ENCODE peak calls at places on chromosomes 13 and 19, in seven cellular contexts. M is AG04449, J is NCI-H2081, P is brain microvascular endothelial cell, Q is left cardiac atrium, C is cardiac fibroblast, K is psoas muscle. F is an unnamed sample.

GRCh38 chr19:40567040-40567749 is 9.5 kb upstream of the SHKBP1 start:
- DNase-seq in M (no peak), J (no peak), P (no peak), Q (no peak), C (peak), K (no peak), F (no peak)

GRCh38 chr13:112588490-112589297 is 741 bp upstream of the TUBGCP3 start:
- DNase-seq in M (no peak), J (no peak), P (no peak), Q (no peak), C (no peak), K (peak), F (no peak)

GRCh38 chr19:40933025-40933424 is 51.0 kb upstream of the CYP2A7 start:
- DNase-seq in M (no peak), J (no peak), P (no peak), Q (no peak), C (peak), K (no peak), F (no peak)

GRCh38 chr19:42290523-42291436 is 11.2 kb upstream of the PRR19 start:
- DNase-seq in M (no peak), J (no peak), P (no peak), Q (no peak), C (no peak), K (peak), F (peak)

GRCh38 chr13:113845723-113846638 is 17.9 kb downstream of the GAS6 start:
- DNase-seq in M (no peak), J (no peak), P (no peak), Q (peak), C (no peak), K (no peak), F (no peak)

GRCh38 chr19:55581145-55581827 is 638 bp upstream of the ZNF579 start:
- DNase-seq in M (no peak), J (no peak), P (no peak), Q (no peak), C (no peak), K (no peak), F (peak)

GRCh38 chr19:48556163-48556562 is 4.2 kb downstream of the SULT2B1 start:
- DNase-seq in M (no peak), J (no peak), P (peak), Q (no peak), C (peak), K (no peak), F (no peak)

GRCh38 chr19:7356899-7357627 is 8.3 kb downstream of the ARHGEF18 start:
- DNase-seq in M (no peak), J (no peak), P (no peak), Q (no peak), C (no peak), K (peak), F (no peak)

GRCh38 chr13:44199627-44200207 is 173.9 kb upstream of the SERP2 start:
- DNase-seq in M (no peak), J (peak), P (no peak), Q (no peak), C (no peak), K (peak), F (no peak)

GRCh38 chr13:96822900-96823299 is 171.4 kb downstream of the OXGR1 start:
- DNase-seq in M (no peak), J (peak), P (no peak), Q (no peak), C (peak), K (no peak), F (peak)

GRCh38 chr19:44951179-44952159 is 3.7 kb upstream of the CLPTM1 start:
- DNase-seq in M (peak), J (peak), P (peak), Q (peak), C (peak), K (peak), F (peak)

GRCh38 chr13:40665061-40665753 is 1.2 kb downstream of the FOXO1 start:
- DNase-seq in M (no peak), J (no peak), P (no peak), Q (peak), C (peak), K (peak), F (peak)

GRCh38 chr19:13172335-13173128 is 22.3 kb downstream of the IER2 start:
- DNase-seq in M (no peak), J (no peak), P (peak), Q (peak), C (peak), K (peak), F (peak)

GRCh38 chr13:36192166-36192565 is 22.2 kb downstream of the SOHLH2 start:
- DNase-seq in M (no peak), J (peak), P (no peak), Q (no peak), C (peak), K (no peak), F (peak)

GRCh38 chr13:110421696-110422395 is 114.8 kb downstream of the COL4A2 start:
- DNase-seq in M (no peak), J (no peak), P (peak), Q (no peak), C (peak), K (no peak), F (no peak)

GRCh38 chr19:9996541-9996940 is 13.8 kb downstream of the COL5A3 start:
- DNase-seq in M (no peak), J (no peak), P (no peak), Q (no peak), C (no peak), K (no peak), F (no peak)

GRCh38 chr19:12946092-12946845 is 607 bp downstream of the RAD23A start:
- DNase-seq in M (no peak), J (peak), P (peak), Q (peak), C (peak), K (peak), F (peak)

GRCh38 chr19:9789066-9789465 is 20.5 kb upstream of the ZNF846 start:
- DNase-seq in M (no peak), J (no peak), P (no peak), Q (no peak), C (no peak), K (no peak), F (no peak)

GRCh38 chr13:81874681-81875661 is 1534.0 kb upstream of the SPRY2 start:
- DNase-seq in M (no peak), J (no peak), P (no peak), Q (no peak), C (no peak), K (no peak), F (no peak)

GRCh38 chr13:52070929-52071523 is 46.5 kb downstream of the UTP14C start:
- DNase-seq in M (no peak), J (no peak), P (peak), Q (no peak), C (peak), K (no peak), F (peak)

GRCh38 chr13:30978981-30979956 is 46.8 kb downstream of the TEX26 start:
- DNase-seq in M (no peak), J (no peak), P (no peak), Q (peak), C (peak), K (no peak), F (peak)

GRCh38 chr13:108629353-108629752 is at the start of gene MYO16:
- DNase-seq in M (no peak), J (no peak), P (no peak), Q (no peak), C (no peak), K (no peak), F (no peak)

GRCh38 chr19:50719566-50719965 is at the start of gene SHANK1:
- DNase-seq in M (no peak), J (no peak), P (no peak), Q (no peak), C (no peak), K (no peak), F (no peak)

GRCh38 chr13:95494082-95494681 is 58.3 kb upstream of the CLDN10 start:
- DNase-seq in M (no peak), J (peak), P (peak), Q (no peak), C (peak), K (no peak), F (peak)

GRCh38 chr13:41962994-41963393 is 2.1 kb upstream of the VWA8 start:
- DNase-seq in M (no peak), J (no peak), P (no peak), Q (no peak), C (no peak), K (no peak), F (no peak)

GRCh38 chr19:50803633-50804419 is 13.6 kb downstream of the ACP4 start:
- DNase-seq in M (no peak), J (no peak), P (no peak), Q (no peak), C (peak), K (no peak), F (peak)